ENCODE peak calls at places on chromosome 19, in ten cellular contexts. N, R, J, F, K, T, G, L, H and S are unnamed samples.
A peak's percentile ranks its signal among the peaks of the same experiment; 100 is the strongest.

GRCh38 chr19:16204005-16204294 is 6.2 kb downstream of the AP1M1 start:
- DNase-seq in N (no peak), R (no peak), J (no peak), F (no peak), K (no peak), T (no peak), G (no peak), L (no peak), H (no peak), S (no peak)

GRCh38 chr19:45091031-45091918 is 1.7 kb upstream of the PPP1R37 start:
- DNase-seq in N (peak; percentile 94), R (peak; percentile 91), J (no peak), F (peak; percentile 95), K (peak; percentile 83), T (peak; percentile 99), G (peak; percentile 100), L (peak; percentile 98), H (peak; percentile 99), S (peak; percentile 96)

GRCh38 chr19:19115954-19116353 is 22.3 kb downstream of the TMEM161A start:
- DNase-seq in N (peak; percentile 30), R (no peak), J (no peak), F (peak; percentile 30), K (no peak), T (peak; percentile 55), G (peak; percentile 50), L (no peak), H (no peak), S (no peak)

GRCh38 chr19:46351241-46352041 is 4.6 kb downstream of the PPP5C start:
- DNase-seq in N (no peak), R (no peak), J (no peak), F (no peak), K (no peak), T (peak; percentile 54), G (no peak), L (no peak), H (peak; percentile 75), S (no peak)

GRCh38 chr19:13103585-13103923 is 896 bp upstream of the LYL1 start:
- DNase-seq in N (no peak), R (no peak), J (no peak), F (no peak), K (no peak), T (no peak), G (no peak), L (no peak), H (no peak), S (no peak)

GRCh38 chr19:19615086-19615485 is 3.4 kb downstream of the PBX4 start:
- DNase-seq in N (no peak), R (no peak), J (no peak), F (peak; percentile 33), K (no peak), T (no peak), G (no peak), L (no peak), H (no peak), S (no peak)

GRCh38 chr19:18279266-18279515 is 2.2 kb downstream of the JUND start:
- DNase-seq in N (no peak), R (no peak), J (no peak), F (no peak), K (no peak), T (no peak), G (no peak), L (no peak), H (no peak), S (no peak)

GRCh38 chr19:17170538-17171297 is 44.4 kb upstream of the USE1 start:
- DNase-seq in N (no peak), R (no peak), J (no peak), F (no peak), K (peak; percentile 26), T (no peak), G (no peak), L (no peak), H (no peak), S (no peak)

GRCh38 chr19:811007-811434 is 10.7 kb downstream of the PLPPR3 start:
- DNase-seq in N (no peak), R (no peak), J (no peak), F (no peak), K (no peak), T (no peak), G (no peak), L (no peak), H (no peak), S (no peak)

GRCh38 chr19:8458380-8458779 is 13.6 kb downstream of the HNRNPM start:
- DNase-seq in N (no peak), R (no peak), J (no peak), F (no peak), K (no peak), T (peak; percentile 27), G (no peak), L (no peak), H (peak; percentile 42), S (no peak)

GRCh38 chr19:42255766-42256750 is 1.1 kb upstream of the ERF start:
- DNase-seq in N (no peak), R (no peak), J (no peak), F (no peak), K (no peak), T (no peak), G (peak; percentile 48), L (peak; percentile 14), H (peak; percentile 46), S (no peak)

GRCh38 chr19:28836366-28836765 is 376.6 kb downstream of the UQCRFS1 start:
- DNase-seq in N (no peak), R (no peak), J (no peak), F (no peak), K (no peak), T (no peak), G (no peak), L (no peak), H (no peak), S (peak; percentile 55)

GRCh38 chr19:50705422-50706019 is 14.1 kb downstream of the SHANK1 start:
- DNase-seq in N (no peak), R (no peak), J (peak; percentile 20), F (no peak), K (peak; percentile 54), T (no peak), G (peak; percentile 53), L (peak; percentile 38), H (no peak), S (no peak)

GRCh38 chr19:53112286-53112685 is 9.1 kb upstream of the ZNF160 start:
- DNase-seq in N (no peak), R (no peak), J (no peak), F (no peak), K (no peak), T (no peak), G (no peak), L (no peak), H (no peak), S (no peak)

GRCh38 chr19:1000095-1000494 is at the start of gene GRIN3B:
- DNase-seq in N (peak; percentile 51), R (no peak), J (no peak), F (peak; percentile 55), K (no peak), T (peak; percentile 73), G (peak; percentile 84), L (peak; percentile 38), H (peak; percentile 59), S (no peak)

GRCh38 chr19:11164879-11165406 is 9.4 kb upstream of the SPC24 start:
- DNase-seq in N (no peak), R (no peak), J (no peak), F (no peak), K (no peak), T (peak; percentile 70), G (no peak), L (no peak), H (peak; percentile 49), S (no peak)